ENCODE peak calls at places on chromosomes 1 and 21, in four cellular contexts. E is K562, O is GM12878, S is HL-60. G is an unnamed sample.

GRCh38 chr21:38810034-38810825 is 4.5 kb downstream of the ETS2 start:
- DNase-seq in E (no peak), O (no peak), S (no peak), G (no peak)

GRCh38 chr1:47887959-47888629 is 109.1 kb downstream of the TRABD2B start:
- DNase-seq in E (no peak), O (no peak), S (no peak), G (no peak)

GRCh38 chr21:34743831-34744230 is 75.0 kb downstream of the CLIC6 start:
- DNase-seq in E (no peak), O (no peak), S (no peak), G (no peak)

GRCh38 chr1:96834986-96835385 is 113.4 kb downstream of the PTBP2 start:
- DNase-seq in E (no peak), O (no peak), S (no peak), G (no peak)

GRCh38 chr1:34478460-34479076 is 276.3 kb upstream of the GJB5 start:
- DNase-seq in E (no peak), O (no peak), S (no peak), G (no peak)

GRCh38 chr1:162548170-162548569 is 13.4 kb upstream of the UAP1 start:
- DNase-seq in E (no peak), O (no peak), S (no peak), G (no peak)

GRCh38 chr1:63255153-63255552 is 67.2 kb upstream of the FOXD3 start:
- DNase-seq in E (no peak), O (no peak), S (no peak), G (no peak)

GRCh38 chr1:197519741-197520334 is 251.8 kb downstream of the CRB1 start:
- DNase-seq in E (peak; percentile 18), O (no peak), S (no peak), G (no peak)

GRCh38 chr21:27314096-27314495 is 347.2 kb upstream of the ADAMTS5 start:
- DNase-seq in E (no peak), O (no peak), S (no peak), G (no peak)

GRCh38 chr1:11882814-11883538 is 24.2 kb upstream of the NPPB start:
- DNase-seq in E (peak; percentile 98), O (no peak), S (no peak), G (no peak)

GRCh38 chr1:33361553-33362262 is 40.8 kb upstream of the A3GALT2 start:
- DNase-seq in E (no peak), O (no peak), S (no peak), G (no peak)

GRCh38 chr1:183039985-183040447 is 16.8 kb downstream of the LAMC1 start:
- DNase-seq in E (no peak), O (no peak), S (no peak), G (no peak)

GRCh38 chr1:61808968-61809367 is 66.7 kb downstream of the PATJ start:
- DNase-seq in E (no peak), O (no peak), S (no peak), G (no peak)

GRCh38 chr1:177983824-177984528 is 14.1 kb upstream of the SEC16B start:
- DNase-seq in E (no peak), O (no peak), S (no peak), G (no peak)

GRCh38 chr1:244230470-244230869 is 179.4 kb downstream of the ZBTB18 start:
- DNase-seq in E (no peak), O (no peak), S (no peak), G (no peak)

GRCh38 chr1:45863117-45863670 is 59.8 kb downstream of the MAST2 start:
- DNase-seq in E (no peak), O (no peak), S (no peak), G (no peak)

GRCh38 chr1:224644553-224645154 is 28.5 kb downstream of the CNIH3 start:
- DNase-seq in E (peak; percentile 77), O (peak; percentile 24), S (peak; percentile 24), G (peak; percentile 59)

GRCh38 chr1:97084566-97084965 is 363.0 kb downstream of the PTBP2 start:
- DNase-seq in E (no peak), O (no peak), S (no peak), G (no peak)

GRCh38 chr1:167821969-167822685 is 91.8 kb downstream of the ADCY10 start:
- DNase-seq in E (no peak), O (no peak), S (no peak), G (no peak)

GRCh38 chr1:182952677-182953444 is at the start of gene SHCBP1L:
- DNase-seq in E (no peak), O (no peak), S (no peak), G (no peak)

DNA sequence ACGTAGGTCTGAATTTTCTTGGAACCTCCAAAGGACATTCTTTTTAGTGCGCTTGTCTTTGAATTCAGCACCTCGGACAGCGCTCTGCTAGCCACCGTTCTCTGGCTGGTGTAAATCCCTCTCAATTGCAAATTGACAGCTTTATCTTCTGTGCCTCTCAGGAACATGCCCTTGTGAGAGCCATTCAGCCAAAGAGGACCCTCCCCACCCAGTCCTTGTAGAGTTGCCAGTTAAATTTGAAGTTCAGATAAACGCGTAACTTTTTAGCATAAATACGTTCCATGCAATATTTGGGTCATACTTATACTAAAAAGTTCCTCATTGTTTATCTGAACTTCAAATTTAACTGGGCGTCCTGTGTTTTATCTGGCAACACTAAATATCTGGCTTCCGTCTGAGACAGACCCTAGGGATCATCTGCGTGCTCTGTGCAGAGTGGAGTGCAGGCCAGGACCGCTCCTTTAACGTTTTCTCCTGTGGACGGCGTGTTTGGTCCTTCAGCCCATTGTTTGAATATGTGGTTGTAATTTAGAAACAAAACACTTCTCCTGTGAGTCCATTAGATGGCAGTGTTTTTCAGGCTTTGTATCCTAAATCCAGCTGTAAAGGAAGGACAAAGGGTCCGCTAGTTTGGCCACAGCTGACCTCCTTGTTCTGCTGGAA is 7.0 kb downstream of the KCNAB2 start:
- DNase-seq in E (peak; percentile 71), O (no peak), S (no peak), G (no peak)
- TF ChIP-seq SPI1 in E (no peak), O (no peak), S (no peak), G (no peak)

GRCh38 chr21:16539041-16539440 is 809.3 kb downstream of the USP25 start:
- DNase-seq in E (no peak), O (no peak), S (no peak), G (no peak)

GRCh38 chr21:16534408-16535099 is 804.8 kb downstream of the USP25 start:
- DNase-seq in E (no peak), O (no peak), S (no peak), G (no peak)

GRCh38 chr21:16533692-16534407 is 804.1 kb downstream of the USP25 start:
- DNase-seq in E (no peak), O (no peak), S (no peak), G (no peak)

GRCh38 chr21:16535100-16535418 is 805.3 kb downstream of the USP25 start:
- DNase-seq in E (no peak), O (no peak), S (no peak), G (no peak)

GRCh38 chr21:16536661-16537359 is 807.0 kb downstream of the USP25 start:
- DNase-seq in E (no peak), O (no peak), S (no peak), G (no peak)
- TF ChIP-seq SPI1 in E (no peak), O (no peak), S (no peak), G (no peak)

DNA sequence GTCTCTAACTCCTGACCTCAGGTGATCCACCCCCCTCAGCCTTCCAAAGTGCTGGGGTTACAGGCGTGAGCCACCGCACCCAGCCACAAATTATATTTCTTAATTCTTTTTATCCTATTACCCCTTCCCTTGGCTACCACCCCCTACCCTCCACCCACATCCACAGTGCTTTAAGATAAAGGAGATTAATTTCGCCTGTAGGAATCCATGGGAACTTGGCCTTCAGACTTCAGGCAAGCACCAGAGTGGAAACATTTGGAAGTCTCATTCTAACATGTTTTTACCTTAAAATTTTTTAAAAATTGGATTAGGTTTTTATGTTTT is 10.4 kb downstream of the CNST start:
- DNase-seq in E (no peak), O (no peak), S (no peak), G (no peak)
- TF ChIP-seq SPI1 in E (no peak), O (no peak), S (no peak), G (no peak)

DNA sequence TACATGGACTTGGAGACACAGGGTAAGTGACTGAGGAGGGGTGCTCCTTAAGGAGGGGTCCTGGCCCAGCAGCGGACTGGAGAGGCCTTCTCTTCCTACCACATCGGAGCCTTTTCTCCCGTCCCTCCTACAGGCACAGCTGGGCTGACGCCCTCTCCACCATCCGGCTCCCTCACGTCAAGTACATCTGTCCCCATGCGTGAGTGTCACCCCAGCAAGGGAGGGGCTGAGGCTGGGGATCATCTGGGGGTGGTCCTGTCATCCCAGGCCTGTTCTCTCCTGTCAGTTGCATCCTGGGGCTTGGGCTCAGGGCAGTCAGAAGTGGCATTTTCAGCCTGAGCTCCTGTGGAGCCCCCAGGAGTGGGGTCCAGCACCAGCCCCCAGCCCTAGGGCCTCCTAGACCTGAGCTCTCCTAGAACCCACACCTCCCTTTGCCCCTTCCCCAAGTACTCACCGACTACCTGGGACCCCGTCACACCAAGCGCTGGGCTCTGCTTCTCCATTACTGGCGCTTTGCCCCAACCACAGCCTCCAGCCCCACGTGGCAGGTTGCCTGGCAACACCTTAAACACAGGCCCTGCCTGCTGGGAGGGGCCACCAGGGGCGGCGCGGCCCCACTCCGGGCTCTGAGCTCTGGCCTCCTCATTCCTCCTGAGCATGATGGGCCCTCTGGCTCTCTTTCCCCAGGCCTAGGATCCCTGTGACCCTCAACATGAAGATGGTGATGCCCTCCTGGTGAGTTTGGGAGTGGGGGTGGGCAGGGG is 2.3 kb downstream of the LYPLA2 start:
- DNase-seq in E (peak; percentile 78), O (no peak), S (no peak), G (peak; percentile 56)
- TF ChIP-seq SPI1 in E (no peak), O (no peak), S (no peak), G (no peak)

DNA sequence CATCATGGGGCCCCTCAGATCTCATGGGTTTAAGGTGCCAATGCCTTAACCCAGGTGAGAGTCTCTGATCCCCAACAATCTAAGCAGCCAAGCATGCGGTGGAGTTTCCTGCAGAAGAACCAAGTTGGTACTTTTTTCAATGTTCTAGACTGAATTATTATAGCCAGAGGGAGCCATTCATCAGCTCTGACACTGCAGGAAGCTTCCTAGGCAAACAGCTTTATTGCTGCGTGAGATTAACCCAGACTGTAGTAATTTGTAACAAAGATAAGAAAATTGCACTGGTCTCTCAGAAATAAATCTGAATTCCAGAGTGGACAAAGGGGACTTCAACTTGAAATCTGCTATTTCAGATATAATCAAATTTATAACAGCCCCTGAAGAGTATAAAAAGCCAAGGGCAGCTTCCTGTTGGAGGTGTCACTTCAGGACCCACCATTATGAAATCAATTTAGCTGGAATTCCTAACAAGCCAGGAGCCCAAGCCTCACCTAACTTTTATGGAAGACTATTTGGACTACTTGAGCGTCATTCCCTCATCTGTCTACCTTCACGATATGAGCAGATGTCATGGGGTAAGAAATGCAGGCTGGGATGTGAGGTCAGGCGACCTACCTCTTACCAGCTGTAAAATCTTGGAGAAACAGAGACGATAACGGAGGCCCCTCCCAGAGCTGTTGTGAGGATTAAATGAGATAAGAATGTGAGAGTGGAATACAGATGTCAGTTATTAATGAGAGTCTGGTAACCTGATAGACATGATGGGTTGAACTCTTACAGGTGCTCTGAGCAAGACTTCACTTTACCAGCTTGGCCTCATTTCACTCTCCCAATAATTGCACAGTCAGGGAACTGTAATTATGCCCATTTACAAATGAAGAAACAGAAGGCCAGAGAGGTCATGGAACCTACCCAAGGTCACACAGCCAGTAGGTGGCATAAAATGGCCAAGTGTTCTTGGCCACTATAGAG is 135.1 kb downstream of the RRAGC start:
- DNase-seq in E (peak; percentile 51), O (no peak), S (no peak), G (no peak)
- TF ChIP-seq SPI1 in E (no peak), O (no peak), S (no peak), G (no peak)

GRCh38 chr1:1959840-1960479 is 40.9 kb upstream of the TMEM52 start:
- DNase-seq in E (peak; percentile 87), O (no peak), S (no peak), G (peak; percentile 91)
- TF ChIP-seq SPI1 in E (no peak), O (no peak), S (no peak), G (no peak)